ENCODE peak calls at places on chromosome 5, in seven cellular contexts. M, K, A, N, Q, H and C are unnamed samples.

GRCh38 chr5:72177538-72177937 is 70.3 kb downstream of the MAP1B start:
- DNase-seq in M (no peak), K (no peak), A (no peak), N (no peak), Q (peak), H (no peak), C (no peak)

GRCh38 chr5:125798311-125798710 is 624.9 kb upstream of the GRAMD2B start:
- DNase-seq in M (no peak), K (no peak), A (no peak), N (no peak), Q (peak), H (peak), C (no peak)

GRCh38 chr5:9046756-9047481 is 499.0 kb downstream of the SEMA5A start:
- DNase-seq in M (no peak), K (no peak), A (no peak), N (no peak), Q (peak), H (peak), C (peak)

GRCh38 chr5:158599132-158599531 is 500.6 kb downstream of the EBF1 start:
- DNase-seq in M (no peak), K (no peak), A (no peak), N (no peak), Q (peak), H (peak), C (peak)

GRCh38 chr5:132779961-132780360 is 2.9 kb upstream of the SEPTIN8 start:
- DNase-seq in M (peak), K (no peak), A (no peak), N (no peak), Q (no peak), H (no peak), C (no peak)

GRCh38 chr5:143044265-143044664 is 274.1 kb downstream of the ARHGAP26 start:
- DNase-seq in M (no peak), K (no peak), A (no peak), N (no peak), Q (no peak), H (no peak), C (no peak)

GRCh38 chr5:133686566-133686965 is 74.2 kb upstream of the FSTL4 start:
- DNase-seq in M (no peak), K (no peak), A (peak), N (no peak), Q (no peak), H (no peak), C (no peak)

GRCh38 chr5:2190549-2190948 is 307.8 kb upstream of the IRX4 start:
- DNase-seq in M (no peak), K (no peak), A (peak), N (no peak), Q (no peak), H (no peak), C (no peak)

GRCh38 chr5:120778491-120779293 is 314.6 kb downstream of the PRR16 start:
- DNase-seq in M (no peak), K (no peak), A (no peak), N (no peak), Q (peak), H (peak), C (peak)

GRCh38 chr5:167284491-167284890 is 1007.0 kb upstream of the WWC1 start:
- DNase-seq in M (peak), K (no peak), A (no peak), N (no peak), Q (peak), H (peak), C (no peak)

GRCh38 chr5:3350781-3351180 is 244.9 kb upstream of the IRX1 start:
- DNase-seq in M (no peak), K (no peak), A (peak), N (no peak), Q (no peak), H (no peak), C (no peak)

GRCh38 chr5:148482697-148483462 is 99.1 kb downstream of the FBXO38 start:
- DNase-seq in M (no peak), K (no peak), A (peak), N (peak), Q (peak), H (peak), C (no peak)

GRCh38 chr5:123776761-123777160 is 264.8 kb downstream of the CSNK1G3 start:
- DNase-seq in M (no peak), K (no peak), A (no peak), N (no peak), Q (peak), H (peak), C (peak)

GRCh38 chr5:170491479-170491878 is 12.3 kb upstream of the KCNIP1 start:
- DNase-seq in M (no peak), K (no peak), A (no peak), N (no peak), Q (peak), H (peak), C (peak)

GRCh38 chr5:158716668-158717067 is 383.0 kb downstream of the EBF1 start:
- DNase-seq in M (no peak), K (no peak), A (no peak), N (no peak), Q (peak), H (no peak), C (no peak)

GRCh38 chr5:125467222-125467621 is 720.8 kb upstream of the ZNF608 start:
- DNase-seq in M (no peak), K (no peak), A (no peak), N (no peak), Q (peak), H (no peak), C (peak)

GRCh38 chr5:160477266-160477970 is 55.8 kb downstream of the PTTG1 start:
- DNase-seq in M (no peak), K (no peak), A (no peak), N (no peak), Q (peak), H (no peak), C (no peak)

GRCh38 chr5:390571-391491 is 52.1 kb upstream of the EXOC3 start:
- DNase-seq in M (no peak), K (no peak), A (peak), N (no peak), Q (peak), H (no peak), C (no peak)

GRCh38 chr5:78280261-78280660 is 14.2 kb downstream of the AP3B1 start:
- DNase-seq in M (peak), K (no peak), A (no peak), N (no peak), Q (no peak), H (peak), C (no peak)

GRCh38 chr5:176818391-176819098 is 8.2 kb downstream of the UNC5A start:
- DNase-seq in M (no peak), K (no peak), A (no peak), N (peak), Q (peak), H (no peak), C (no peak)

GRCh38 chr5:4233671-4234070 is 638.0 kb downstream of the IRX1 start:
- DNase-seq in M (no peak), K (no peak), A (no peak), N (no peak), Q (no peak), H (no peak), C (no peak)

GRCh38 chr5:359301-359897 is 37.9 kb downstream of the AHRR start:
- DNase-seq in M (no peak), K (no peak), A (peak), N (no peak), Q (no peak), H (no peak), C (no peak)

GRCh38 chr5:151023047-151023615 is 2.7 kb downstream of the GPX3 start:
- DNase-seq in M (no peak), K (no peak), A (peak), N (no peak), Q (peak), H (no peak), C (no peak)

GRCh38 chr5:32190094-32190493 is 16.0 kb upstream of the GOLPH3 start:
- DNase-seq in M (no peak), K (no peak), A (peak), N (no peak), Q (no peak), H (peak), C (no peak)

GRCh38 chr5:56459394-56459793 is 226.3 kb upstream of the ANKRD55 start:
- DNase-seq in M (no peak), K (no peak), A (no peak), N (no peak), Q (no peak), H (no peak), C (no peak)

GRCh38 chr5:137075163-137075970 is 423.8 kb downstream of the SPOCK1 start:
- DNase-seq in M (no peak), K (no peak), A (no peak), N (peak), Q (peak), H (no peak), C (no peak)

GRCh38 chr5:14458414-14458813 is 123.2 kb upstream of the OTULINL start:
- DNase-seq in M (no peak), K (no peak), A (no peak), N (no peak), Q (no peak), H (no peak), C (no peak)

GRCh38 chr5:157252741-157253465 is 13.0 kb upstream of the CYFIP2 start:
- DNase-seq in M (no peak), K (no peak), A (no peak), N (peak), Q (peak), H (peak), C (no peak)

GRCh38 chr5:75412111-75412990 is 75.3 kb downstream of the HMGCR start:
- DNase-seq in M (no peak), K (no peak), A (no peak), N (no peak), Q (no peak), H (no peak), C (peak)

GRCh38 chr5:32174011-32174866 is at the start of gene GOLPH3:
- DNase-seq in M (peak), K (peak), A (peak), N (peak), Q (peak), H (peak), C (no peak)

GRCh38 chr5:54017580-54017979 is 292.8 kb downstream of the ARL15 start:
- DNase-seq in M (no peak), K (no peak), A (no peak), N (no peak), Q (no peak), H (no peak), C (no peak)

GRCh38 chr5:55509097-55509496 is 25.7 kb downstream of the PLPP1 start:
- DNase-seq in M (no peak), K (no peak), A (no peak), N (no peak), Q (no peak), H (no peak), C (no peak)

GRCh38 chr5:158265931-158266710 is 407.2 kb upstream of the CLINT1 start:
- DNase-seq in M (no peak), K (no peak), A (no peak), N (no peak), Q (no peak), H (no peak), C (no peak)

GRCh38 chr5:90020575-90021535 is 388.7 kb downstream of the CETN3 start:
- DNase-seq in M (no peak), K (no peak), A (no peak), N (no peak), Q (peak), H (peak), C (peak)

GRCh38 chr5:52692618-52693017 is 95.1 kb upstream of the ITGA1 start:
- DNase-seq in M (no peak), K (no peak), A (no peak), N (no peak), Q (no peak), H (peak), C (no peak)

GRCh38 chr5:1751864-1752822 is 47.5 kb downstream of the MRPL36 start:
- DNase-seq in M (no peak), K (no peak), A (peak), N (no peak), Q (no peak), H (no peak), C (no peak)

GRCh38 chr5:171445910-171446516 is 26.6 kb downstream of the FGF18 start:
- DNase-seq in M (no peak), K (no peak), A (peak), N (no peak), Q (no peak), H (peak), C (no peak)

GRCh38 chr5:56328753-56329560 is 95.8 kb upstream of the ANKRD55 start:
- DNase-seq in M (no peak), K (no peak), A (no peak), N (peak), Q (peak), H (no peak), C (peak)

GRCh38 chr5:87954121-87954520 is 314.5 kb downstream of the TMEM161B start:
- DNase-seq in M (no peak), K (no peak), A (no peak), N (no peak), Q (no peak), H (no peak), C (no peak)